ENCODE peak calls at places on chromosomes 16 and 17, in five cellular contexts. X, N, Z, S and V are unnamed samples.

GRCh38 chr17:48515925-48516900 is 14.6 kb downstream of the HOXB1 start:
- DNase-seq in X (no peak), N (no peak), Z (no peak), S (no peak), V (no peak)

GRCh38 chr17:68719431-68719830 is 118.3 kb upstream of the FAM20A start:
- DNase-seq in X (no peak), N (no peak), Z (no peak), S (no peak), V (no peak)

GRCh38 chr17:52024296-52024870 is 134.1 kb downstream of the CA10 start:
- DNase-seq in X (no peak), N (no peak), Z (no peak), S (no peak), V (no peak)

GRCh38 chr16:50469121-50469743 is 79.0 kb upstream of the NKD1 start:
- DNase-seq in X (no peak), N (no peak), Z (no peak), S (no peak), V (no peak)

GRCh38 chr16:71867934-71868333 is 16.0 kb downstream of the ZNF821 start:
- DNase-seq in X (no peak), N (no peak), Z (no peak), S (no peak), V (no peak)

GRCh38 chr17:13544755-13545154 is 57.0 kb downstream of the HS3ST3A1 start:
- DNase-seq in X (no peak), N (no peak), Z (no peak), S (no peak), V (no peak)

GRCh38 chr16:82694239-82694874 is 67.6 kb downstream of the CDH13 start:
- DNase-seq in X (no peak), N (no peak), Z (no peak), S (no peak), V (no peak)

GRCh38 chr17:58755577-58756245 is at the start of gene PPM1E:
- DNase-seq in X (peak), N (peak), Z (no peak), S (peak), V (no peak)

GRCh38 chr16:80914379-80915078 is 92.2 kb downstream of the CMC2 start:
- DNase-seq in X (no peak), N (no peak), Z (no peak), S (no peak), V (no peak)

GRCh38 chr17:37447641-37448040 is 41.0 kb downstream of the TADA2A start:
- DNase-seq in X (no peak), N (no peak), Z (no peak), S (no peak), V (no peak)

GRCh38 chr17:83109386-83109785 is 30.0 kb downstream of the METRNL start:
- DNase-seq in X (no peak), N (no peak), Z (no peak), S (no peak), V (no peak)